ENCODE peak calls at places on chromosome 17, in ten cellular contexts. W is CD8-positive, alpha-beta memory T cell; Q is MM.1S; C is stomach; E is CD4-positive, alpha-beta memory T cell; L is uterus; D is colonic mucosa; J is HFF-Myc; B is SJSA1; Y is choroid plexus epithelial cell. U is an unnamed sample.

GRCh38 chr17:50904522-50905459 is 38.6 kb upstream of the TOB1 start:
- DNase-seq in Q (no peak), Y (peak), C (peak), L (peak), E (no peak), B (no peak), W (no peak), J (no peak), D (peak), U (no peak)

GRCh38 chr17:50768348-50768761 is 1.0 kb upstream of the ANKRD40CL start:
- DNase-seq in L (no peak), B (peak), E (no peak), W (no peak), Q (no peak), Y (no peak), J (no peak), C (peak), D (peak), U (no peak)

GRCh38 chr17:48456584-48456983 is 26.6 kb upstream of the SKAP1 start:
- DNase-seq in D (peak), B (no peak), J (no peak), L (no peak), Y (peak), E (no peak), C (no peak), W (no peak), Q (peak), U (no peak)

GRCh38 chr17:41894791-41895331 is 23.9 kb downstream of the ACLY start:
- DNase-seq in J (peak), D (no peak), C (no peak), W (no peak), Y (peak), L (peak), B (no peak), E (no peak), Q (no peak), U (peak)

GRCh38 chr17:42526031-42526444 is 10.0 kb upstream of the NAGLU start:
- DNase-seq in C (no peak), B (no peak), D (peak), J (no peak), E (no peak), W (no peak), Y (peak), Q (no peak), L (no peak), U (no peak)

GRCh38 chr17:27810211-27810901 is 10.0 kb upstream of the NOS2 start:
- DNase-seq in Q (peak), D (no peak), C (no peak), Y (no peak), W (no peak), B (no peak), E (no peak), J (no peak), L (no peak), U (no peak)

GRCh38 chr17:65987988-65988387 is 203.9 kb downstream of the CEP112 start:
- DNase-seq in D (peak), B (no peak), C (no peak), J (peak), Q (peak), W (no peak), Y (peak), E (peak), L (no peak), U (peak)

GRCh38 chr17:48970224-48970623 is 1.8 kb upstream of the GIP start:
- DNase-seq in B (no peak), E (no peak), L (no peak), J (no peak), Q (no peak), D (no peak), C (no peak), W (no peak), Y (peak), U (no peak)

GRCh38 chr17:53818271-53818670 is 4.5 kb upstream of the KIF2B start:
- DNase-seq in Y (no peak), J (no peak), Q (peak), W (no peak), E (no peak), D (no peak), B (no peak), C (no peak), L (no peak), U (no peak)

GRCh38 chr17:1561420-1562177 is 993 bp downstream of the PITPNA start:
- DNase-seq in E (peak), B (no peak), L (no peak), D (peak), J (no peak), W (peak), Q (peak), Y (peak), C (no peak), U (no peak)

DNA sequence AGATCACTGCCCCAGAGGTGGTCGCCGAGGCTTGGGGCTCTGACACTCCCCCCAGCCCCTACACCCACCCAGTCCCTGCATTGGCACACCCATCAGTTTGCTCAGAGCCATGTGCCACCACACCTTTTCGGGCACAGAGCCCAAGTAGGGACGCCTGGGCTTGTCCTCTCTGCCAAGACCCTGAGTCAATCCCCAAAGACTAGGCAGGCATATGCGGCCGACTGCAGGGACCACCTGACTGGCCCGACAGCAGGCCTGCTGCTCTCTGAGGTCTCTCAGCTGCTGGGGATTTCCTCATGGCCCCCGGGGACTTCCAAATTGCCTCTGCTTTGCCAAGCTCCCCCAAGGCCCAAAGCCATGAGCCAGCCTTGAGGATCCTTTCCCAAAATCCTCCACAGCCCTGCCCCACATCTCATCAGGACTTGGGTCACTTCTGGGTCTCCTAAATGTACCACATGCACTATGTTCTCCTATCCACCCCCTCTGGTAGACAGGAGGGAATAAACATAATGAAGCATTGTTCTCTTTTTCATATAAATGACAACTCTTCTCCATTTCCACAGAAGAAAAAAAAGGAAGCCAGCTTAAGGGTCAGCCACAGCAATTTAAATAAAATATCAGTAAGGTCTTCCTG is 30.6 kb downstream of the MYO18A start:
- DNase-seq in E (no peak), D (peak), W (no peak), J (no peak), Y (no peak), C (no peak), B (no peak), L (peak), Q (no peak), U (no peak)
- H3K4me3 ChIP-seq in E (no peak), D (peak), W (peak), J (peak), Y (peak), C (peak), B (peak), L (peak), Q (peak), U (peak)

DNA sequence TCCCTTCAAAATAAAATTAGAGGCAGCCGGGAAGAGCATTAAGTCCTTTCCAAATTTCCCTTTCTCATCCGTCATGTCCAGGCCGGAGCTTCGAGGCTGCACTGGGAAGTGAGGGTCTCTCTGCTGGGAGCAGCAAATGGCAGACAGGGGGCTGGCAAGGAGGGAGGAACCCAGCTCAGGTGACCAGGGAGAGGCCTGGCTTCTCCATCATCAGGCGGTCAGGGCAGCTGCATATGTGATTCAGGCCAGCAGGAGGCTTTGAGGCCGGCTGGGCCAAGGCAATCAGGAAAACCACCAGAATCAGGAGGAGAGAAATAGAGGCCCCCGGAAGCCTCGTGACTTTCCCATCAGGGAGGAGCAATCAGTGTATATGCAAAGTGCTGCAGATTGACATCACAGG is 85.0 kb upstream of the RPL38 start:
- DNase-seq in B (no peak), W (no peak), E (no peak), Y (peak), D (no peak), Q (no peak), L (no peak), C (no peak), J (no peak), U (no peak)
- H3K4me3 ChIP-seq in B (no peak), W (no peak), E (no peak), Y (no peak), D (no peak), Q (no peak), L (no peak), C (no peak), J (no peak), U (no peak)

DNA sequence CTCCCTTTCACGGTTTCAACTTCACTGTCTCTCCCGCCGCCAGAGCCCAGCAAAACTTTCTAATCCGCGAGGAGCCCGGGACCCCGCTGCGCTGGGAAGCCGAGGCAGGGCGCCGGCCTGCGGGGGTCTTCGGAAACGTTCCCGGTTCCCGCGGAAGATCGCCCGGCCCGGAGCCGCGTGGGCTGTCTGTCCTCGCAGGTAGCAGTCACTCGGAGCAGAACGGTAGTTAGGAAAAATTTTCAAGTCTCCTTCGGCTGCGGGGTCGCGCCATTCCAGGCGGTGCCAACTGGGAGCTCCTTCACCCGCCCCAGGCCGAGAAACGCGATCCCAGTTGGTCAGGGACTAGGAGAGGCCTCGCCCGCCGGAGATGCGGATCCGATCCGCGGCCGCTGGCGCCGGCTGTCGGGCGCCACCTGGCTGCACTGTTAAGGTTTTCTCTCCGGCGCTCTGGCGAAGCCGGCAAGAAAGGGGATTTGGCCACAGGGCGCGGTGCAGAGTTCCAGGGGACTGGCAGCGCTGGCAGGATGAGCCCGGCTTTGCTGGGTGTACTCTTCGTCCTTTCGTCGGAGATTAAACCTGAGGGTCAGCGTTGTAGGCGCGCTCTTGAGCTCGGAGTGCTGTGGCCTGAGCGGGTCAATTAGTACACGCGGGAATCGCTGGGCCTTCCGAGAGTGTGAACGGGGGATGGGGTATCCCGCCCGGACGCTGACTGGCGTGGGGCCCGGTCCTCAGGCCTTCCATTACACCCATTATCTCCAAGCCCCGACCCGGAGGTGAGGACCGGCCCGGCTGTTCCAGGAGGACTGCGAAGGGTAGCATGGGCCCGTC is 135.4 kb downstream of the KCNJ12 start:
- DNase-seq in C (peak), E (peak), D (peak), Q (peak), Y (peak), L (peak), B (peak), J (peak), W (peak), U (peak)
- H3K4me3 ChIP-seq in C (peak), E (no peak), D (peak), Q (no peak), Y (peak), L (peak), B (peak), J (peak), W (peak), U (peak)

GRCh38 chr17:29614345-29615047 is 8.2 kb downstream of the CORO6 start:
- DNase-seq in W (no peak), Q (no peak), E (peak), B (no peak), Y (no peak), L (no peak), D (no peak), C (no peak), J (no peak), U (no peak)
- H3K4me3 ChIP-seq in W (peak), Q (no peak), E (peak), B (no peak), Y (no peak), L (no peak), D (no peak), C (no peak), J (no peak), U (no peak)

GRCh38 chr17:39197380-39198185 is at the start of gene CACNB1:
- DNase-seq in B (peak), Q (peak), D (peak), E (peak), W (peak), C (peak), Y (peak), L (peak), J (no peak), U (no peak)
- H3K4me3 ChIP-seq in B (peak), Q (peak), D (peak), E (peak), W (peak), C (peak), Y (peak), L (peak), J (peak), U (peak)

GRCh38 chr17:64059756-64060155 is 39.3 kb upstream of the ICAM2 start:
- DNase-seq in C (no peak), E (no peak), Q (no peak), Y (no peak), B (no peak), W (no peak), D (no peak), J (no peak), L (no peak), U (no peak)
- H3K4me3 ChIP-seq in C (no peak), E (no peak), Q (no peak), Y (no peak), B (no peak), W (no peak), D (no peak), J (no peak), L (no peak), U (no peak)